ENCODE peak calls at places on chromosomes 12 and 14, in ten cellular contexts. T is HFF-Myc, J is left lung, X is coronary artery, F is GM06990, U is fibroblast of the aortic adventitia, L is AG04449, E is left ventricle myocardium inferior, M is MM.1S, Z is GM12865. C is an unnamed sample.

GRCh38 chr12:67519824-67520433 is 128.6 kb upstream of the DYRK2 start:
- DNase-seq in E (no peak), M (no peak), J (no peak), U (no peak), Z (no peak), F (no peak), L (no peak), X (no peak), T (no peak), C (no peak)

GRCh38 chr12:31003861-31004640 is 69.6 kb upstream of the DDX11 start:
- DNase-seq in U (no peak), J (no peak), E (no peak), L (no peak), M (no peak), T (no peak), Z (no peak), F (no peak), X (no peak), C (no peak)

GRCh38 chr12:117236456-117237001 is 46.3 kb upstream of the FBXO21 start:
- DNase-seq in E (peak), U (peak), T (no peak), J (peak), X (no peak), L (no peak), Z (peak), F (peak), M (peak), C (peak)

GRCh38 chr14:67517083-67517482 is 16.0 kb upstream of the PLEKHH1 start:
- DNase-seq in F (no peak), E (peak), T (no peak), X (no peak), Z (no peak), M (no peak), J (no peak), L (no peak), U (peak), C (no peak)

GRCh38 chr12:57230381-57231155 is 1.1 kb downstream of the SHMT2 start:
- DNase-seq in J (peak), X (no peak), M (no peak), E (peak), F (no peak), Z (no peak), L (no peak), T (no peak), U (peak), C (no peak)

GRCh38 chr14:59537476-59537875 is 39.1 kb downstream of the CCDC175 start:
- DNase-seq in F (no peak), M (no peak), X (no peak), L (no peak), U (no peak), Z (no peak), J (no peak), T (no peak), E (no peak), C (no peak)

GRCh38 chr12:27573972-27574371 is 50.0 kb downstream of the PPFIBP1 start:
- DNase-seq in X (no peak), L (peak), U (peak), Z (no peak), E (no peak), F (no peak), T (peak), M (no peak), J (no peak), C (peak)

GRCh38 chr12:47636908-47637780 is 68.7 kb downstream of the RPAP3 start:
- DNase-seq in L (no peak), T (no peak), E (peak), F (peak), X (no peak), Z (peak), U (peak), M (peak), J (no peak), C (no peak)

GRCh38 chr12:56630180-56630632 is at the start of gene BAZ2A:
- DNase-seq in M (peak), Z (peak), T (no peak), L (no peak), E (peak), U (peak), J (peak), X (peak), F (peak), C (peak)

GRCh38 chr12:15621140-15621539 is 168.0 kb downstream of the EPS8 start:
- DNase-seq in M (no peak), L (no peak), U (no peak), E (no peak), T (no peak), X (no peak), J (no peak), Z (no peak), F (no peak), C (no peak)

GRCh38 chr12:113162102-113163029 is 12.8 kb downstream of the CFAP73 start:
- DNase-seq in T (no peak), J (no peak), L (no peak), U (no peak), F (no peak), M (no peak), X (no peak), Z (no peak), E (peak), C (no peak)

GRCh38 chr14:58238252-58239247 is 6.1 kb upstream of the PSMA3 start:
- DNase-seq in E (no peak), M (no peak), L (no peak), U (peak), F (no peak), X (no peak), Z (no peak), J (peak), T (no peak), C (no peak)

GRCh38 chr12:43336962-43337555 is 214.9 kb downstream of the ADAMTS20 start:
- DNase-seq in Z (peak), L (no peak), F (no peak), T (no peak), M (peak), J (no peak), U (peak), E (no peak), X (no peak), C (no peak)

GRCh38 chr12:123512838-123513665 is 20.5 kb downstream of the RILPL1 start:
- DNase-seq in X (no peak), L (no peak), F (no peak), U (no peak), J (no peak), Z (no peak), T (no peak), E (no peak), M (no peak), C (no peak)

GRCh38 chr14:101962503-101962874 is 1.9 kb upstream of the DYNC1H1 start:
- DNase-seq in X (no peak), M (no peak), J (no peak), F (no peak), T (peak), U (peak), E (peak), L (peak), Z (no peak), C (peak)

GRCh38 chr14:63249112-63249511 is 44.9 kb downstream of the RHOJ start:
- DNase-seq in F (no peak), M (no peak), U (peak), T (no peak), X (no peak), J (no peak), E (no peak), L (no peak), Z (no peak), C (no peak)

GRCh38 chr12:2638273-2639019 is 156.3 kb upstream of the FKBP4 start:
- DNase-seq in F (no peak), X (no peak), L (no peak), E (no peak), M (no peak), T (no peak), U (no peak), J (no peak), Z (no peak), C (no peak)

GRCh38 chr12:91211869-91212268 is 29.3 kb upstream of the DCN start:
- DNase-seq in T (no peak), U (peak), Z (no peak), J (no peak), E (no peak), F (no peak), X (no peak), M (no peak), L (no peak), C (no peak)

GRCh38 chr12:123502163-123502562 is 31.4 kb downstream of the RILPL1 start:
- DNase-seq in U (no peak), F (no peak), J (no peak), X (no peak), T (no peak), M (no peak), L (no peak), Z (no peak), E (no peak), C (no peak)

GRCh38 chr12:112998997-112999767 is 20.9 kb downstream of the OAS2 start:
- DNase-seq in U (no peak), E (no peak), X (no peak), Z (peak), J (no peak), L (no peak), T (no peak), F (peak), M (peak), C (no peak)

GRCh38 chr12:9106610-9107541 is 8.8 kb downstream of the A2M start:
- DNase-seq in J (no peak), F (no peak), L (no peak), Z (no peak), U (no peak), E (no peak), M (no peak), X (no peak), T (no peak), C (no peak)

GRCh38 chr14:90276627-90277367 is 20.4 kb downstream of the PSMC1 start:
- DNase-seq in M (no peak), L (no peak), X (no peak), E (no peak), U (no peak), F (no peak), T (no peak), Z (no peak), J (no peak), C (no peak)

GRCh38 chr14:91154851-91155625 is 41.2 kb downstream of the DGLUCY start:
- DNase-seq in J (no peak), L (no peak), Z (no peak), U (peak), F (no peak), X (no peak), M (no peak), T (no peak), E (no peak), C (no peak)

GRCh38 chr12:45660330-45660729 is 69.2 kb upstream of the ARID2 start:
- DNase-seq in T (peak), J (no peak), U (peak), Z (no peak), X (no peak), L (no peak), M (no peak), E (peak), F (no peak), C (no peak)

GRCh38 chr12:47896633-47897032 is 8.2 kb downstream of the VDR start:
- DNase-seq in J (no peak), Z (no peak), X (no peak), M (no peak), U (no peak), F (no peak), L (no peak), T (no peak), E (no peak), C (no peak)

GRCh38 chr12:65278576-65279386 is at the start of gene MSRB3:
- DNase-seq in F (peak), U (peak), M (peak), L (peak), J (peak), T (peak), Z (peak), X (peak), E (peak), C (peak)

GRCh38 chr14:100779691-100780080 is 46.2 kb upstream of the MEG3 start:
- DNase-seq in L (no peak), T (no peak), F (no peak), E (no peak), X (no peak), Z (no peak), M (no peak), J (no peak), U (no peak), C (no peak)

GRCh38 chr14:69326611-69327010 is 66.7 kb downstream of the GALNT16 start:
- DNase-seq in L (no peak), U (no peak), E (no peak), J (peak), X (peak), Z (no peak), M (peak), F (no peak), T (no peak), C (no peak)

GRCh38 chr12:75271576-75271975 is 58.5 kb downstream of the CAPS2 start:
- DNase-seq in U (no peak), J (no peak), Z (no peak), M (no peak), E (no peak), X (no peak), L (no peak), F (no peak), T (no peak), C (no peak)

GRCh38 chr14:72677664-72678063 is 216.2 kb downstream of the DPF3 start:
- DNase-seq in M (no peak), F (no peak), X (no peak), Z (no peak), L (no peak), J (no peak), T (no peak), E (no peak), U (no peak), C (no peak)

GRCh38 chr12:18158774-18159557 is 69.0 kb upstream of the RERGL start:
- DNase-seq in X (no peak), T (peak), J (no peak), U (peak), Z (peak), F (no peak), L (no peak), M (peak), E (no peak), C (no peak)

GRCh38 chr12:104971276-104971675 is 13.2 kb upstream of the SLC41A2 start:
- DNase-seq in Z (no peak), X (no peak), U (no peak), L (no peak), F (no peak), T (no peak), J (no peak), E (no peak), M (no peak), C (no peak)

DNA sequence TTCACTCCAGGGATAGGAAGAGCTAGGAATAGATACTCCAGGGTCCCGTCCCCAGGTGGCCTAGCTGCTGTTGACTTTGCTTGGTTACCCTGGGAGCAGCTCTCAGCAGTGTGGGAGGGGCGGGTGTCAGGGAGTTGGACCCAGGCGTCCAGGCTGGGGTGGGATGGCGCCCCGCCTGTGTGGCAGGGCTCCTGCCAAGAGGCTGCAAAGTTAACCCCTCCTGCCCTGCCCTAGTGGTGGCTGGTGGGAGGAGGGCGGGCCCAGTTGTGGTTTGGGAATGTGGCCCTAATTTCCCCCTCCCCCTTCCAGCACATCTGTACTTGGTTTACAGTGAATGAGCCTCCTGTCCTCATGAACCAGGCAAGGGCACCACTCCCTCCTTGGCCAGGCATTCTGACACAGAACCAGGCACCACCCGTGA is 1.7 kb upstream of the RARG start:
- DNase-seq in E (no peak), L (no peak), U (peak), F (no peak), M (no peak), X (no peak), T (no peak), J (peak), Z (no peak), C (no peak)
- TF ChIP-seq CTCF in E (no peak), L (no peak), U (peak), F (no peak), M (no peak), X (no peak), T (peak), J (no peak), Z (no peak), C (peak)

GRCh38 chr14:64762044-64763034 is 58.1 kb downstream of the PLEKHG3 start:
- DNase-seq in X (peak), L (peak), U (peak), E (peak), F (no peak), J (no peak), M (no peak), Z (no peak), T (peak), C (peak)
- H3K4me3 ChIP-seq in X (peak), L (no peak), U (no peak), E (no peak), F (no peak), J (no peak), M (no peak), Z (no peak), T (no peak), C (no peak)

GRCh38 chr14:31286456-31287293 is 79.1 kb upstream of the HECTD1 start:
- DNase-seq in U (no peak), X (no peak), L (no peak), F (no peak), J (no peak), M (no peak), E (no peak), T (no peak), Z (peak), C (no peak)
- TF ChIP-seq CTCF in U (peak), X (no peak), L (peak), F (peak), J (no peak), M (peak), E (peak), T (peak), Z (peak), C (peak)

DNA sequence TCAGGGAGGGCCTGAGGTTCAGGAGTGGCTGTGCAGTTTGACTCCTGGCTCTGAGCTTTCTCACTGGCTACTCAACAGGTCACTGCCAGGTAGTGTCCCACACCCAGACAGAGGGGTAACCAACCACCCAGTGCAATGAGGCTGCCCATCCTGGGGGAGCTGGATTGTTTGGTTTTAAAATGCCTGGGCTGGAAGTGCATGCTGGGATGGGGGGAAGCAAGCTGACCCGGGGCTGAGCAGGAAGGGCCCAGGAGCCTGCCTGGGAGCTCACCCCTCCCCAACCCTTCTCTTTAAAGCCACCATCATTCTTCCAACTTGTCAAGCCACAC is 12.6 kb upstream of the ABHD12B start:
- DNase-seq in T (no peak), F (no peak), M (no peak), E (no peak), X (no peak), L (no peak), J (no peak), Z (peak), U (no peak), C (no peak)
- H3K4me3 ChIP-seq in T (peak), F (peak), M (peak), E (peak), X (peak), L (peak), J (peak), Z (peak), U (peak), C (peak)

DNA sequence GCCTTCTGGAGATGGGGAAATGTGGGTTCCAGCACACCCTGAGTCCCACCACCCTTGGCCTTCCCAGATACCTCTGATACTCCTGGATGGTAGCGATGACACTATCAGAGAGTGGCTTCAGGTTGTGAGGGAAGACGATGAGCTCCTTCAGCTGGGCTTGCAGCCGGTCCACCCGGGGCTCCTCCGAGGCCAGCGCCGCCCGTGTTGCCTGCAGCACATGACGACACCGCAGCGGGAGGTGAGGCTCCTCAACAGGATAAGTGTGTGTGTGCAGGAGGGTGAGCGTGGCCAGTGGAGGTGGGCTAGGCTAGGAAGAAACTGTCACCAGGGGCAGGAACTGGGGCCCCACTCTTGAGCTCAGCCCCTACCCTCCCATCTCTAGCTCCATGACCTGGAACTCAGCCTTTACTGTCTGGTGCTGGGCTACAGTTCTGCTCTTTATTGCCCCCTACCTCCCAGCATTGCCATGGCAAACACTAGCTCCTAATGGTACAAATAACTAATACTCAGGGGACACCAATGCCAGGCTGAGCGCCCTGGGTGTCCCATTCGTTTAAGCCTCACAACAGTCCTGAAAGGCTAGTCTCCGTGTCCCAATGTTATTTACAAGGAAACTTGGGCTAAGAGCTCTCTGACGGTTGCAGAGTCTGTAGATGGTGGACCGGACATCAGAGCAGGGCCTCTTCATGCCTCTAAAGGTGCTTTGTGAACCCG is 64.1 kb downstream of the SYNE3 start:
- DNase-seq in J (no peak), F (no peak), M (peak), E (no peak), L (no peak), T (no peak), X (no peak), Z (peak), U (no peak), C (no peak)
- TF ChIP-seq CTCF in J (peak), F (peak), M (peak), E (peak), L (peak), T (peak), X (no peak), Z (peak), U (peak), C (peak)

GRCh38 chr14:104140463-104141331 is 2.3 kb downstream of the KIF26A start:
- DNase-seq in Z (no peak), F (no peak), M (no peak), J (peak), T (no peak), L (no peak), X (no peak), E (no peak), U (no peak), C (no peak)
- H3K4me3 ChIP-seq in Z (no peak), F (no peak), M (no peak), J (no peak), T (peak), L (no peak), X (no peak), E (peak), U (no peak), C (no peak)